ENCODE peak calls at places on chromosomes 12 and 14, in eight cellular contexts. G is left kidney; S is NCI-H2029 treated with DMSO at 0.1 percent for 48 hours; J is NCI-H460; N is occipital lobe; F is thyroid gland; Y is SJCRH30; U is stimulated activated CD4-positive, alpha-beta T cell treated with anti-CD3 and anti-CD28 coated beads, Interleukin-2, amount 100 ng/mL, for 48 hours. E is an unnamed sample.

GRCh38 chr12:116319851-116320621 is 42.5 kb upstream of the MED13L start:
- DNase-seq in G (no peak), S (no peak), J (no peak), N (no peak), F (peak), Y (no peak), U (peak), E (no peak)

GRCh38 chr14:80692903-80693302 is 248.6 kb downstream of the CEP128 start:
- DNase-seq in G (no peak), S (no peak), J (no peak), N (no peak), F (no peak), Y (no peak), U (no peak), E (no peak)

GRCh38 chr12:130552483-130552996 is 163.6 kb downstream of the RIMBP2 start:
- DNase-seq in G (peak), S (no peak), J (peak), N (no peak), F (no peak), Y (peak), U (no peak), E (no peak)

GRCh38 chr14:35401853-35402252 is 2.7 kb downstream of the NFKBIA start:
- DNase-seq in G (no peak), S (no peak), J (no peak), N (no peak), F (no peak), Y (no peak), U (no peak), E (no peak)

GRCh38 chr12:19190292-19191031 is 60.9 kb downstream of the PLEKHA5 start:
- DNase-seq in G (no peak), S (no peak), J (no peak), N (no peak), F (no peak), Y (no peak), U (no peak), E (no peak)

GRCh38 chr12:98808243-98808895 is 163.3 kb downstream of the APAF1 start:
- DNase-seq in G (no peak), S (no peak), J (no peak), N (no peak), F (no peak), Y (no peak), U (no peak), E (no peak)

GRCh38 chr12:103924761-103925641 is 5.2 kb upstream of the HSP90B1 start:
- DNase-seq in G (no peak), S (peak), J (no peak), N (no peak), F (no peak), Y (peak), U (peak), E (peak)

GRCh38 chr12:113910751-113911272 is 55.3 kb downstream of the RBM19 start:
- DNase-seq in G (no peak), S (no peak), J (no peak), N (no peak), F (no peak), Y (no peak), U (no peak), E (no peak)

GRCh38 chr12:122980192-122981035 is at the start of gene ARL6IP4:
- DNase-seq in G (peak), S (no peak), J (peak), N (peak), F (peak), Y (peak), U (peak), E (no peak)

GRCh38 chr12:53856132-53856531 is 82.5 kb upstream of the HOXC13 start:
- DNase-seq in G (no peak), S (no peak), J (no peak), N (no peak), F (no peak), Y (no peak), U (no peak), E (no peak)

GRCh38 chr12:124720687-124721500 is 142.8 kb downstream of the SCARB1 start:
- DNase-seq in G (peak), S (peak), J (no peak), N (peak), F (peak), Y (peak), U (no peak), E (no peak)

GRCh38 chr12:89571481-89572190 is 45.8 kb upstream of the POC1B start:
- DNase-seq in G (no peak), S (no peak), J (no peak), N (no peak), F (no peak), Y (peak), U (no peak), E (no peak)

GRCh38 chr12:54389536-54390175 is 5.1 kb upstream of the ZNF385A start:
- DNase-seq in G (no peak), S (no peak), J (no peak), N (no peak), F (peak), Y (no peak), U (no peak), E (no peak)

GRCh38 chr14:22849212-22849819 is 12.9 kb downstream of the MMP14 start:
- DNase-seq in G (peak), S (no peak), J (no peak), N (no peak), F (no peak), Y (peak), U (no peak), E (no peak)

GRCh38 chr14:100858838-100859220 is 32.9 kb downstream of the MEG3 start:
- DNase-seq in G (no peak), S (no peak), J (no peak), N (no peak), F (no peak), Y (no peak), U (no peak), E (no peak)

GRCh38 chr14:73751157-73751691 is 37.0 kb upstream of the PNMA1 start:
- DNase-seq in G (no peak), S (no peak), J (no peak), N (no peak), F (peak), Y (no peak), U (no peak), E (no peak)

GRCh38 chr14:99271951-99272668 is at the start of gene BCL11B:
- DNase-seq in G (peak), S (peak), J (peak), N (peak), F (peak), Y (peak), U (peak), E (no peak)

GRCh38 chr14:55707365-55707804 is 127.4 kb downstream of the KTN1 start:
- DNase-seq in G (peak), S (peak), J (peak), N (no peak), F (no peak), Y (peak), U (no peak), E (no peak)

GRCh38 chr14:35116242-35116641 is 5.5 kb downstream of the PPP2R3C start:
- DNase-seq in G (no peak), S (no peak), J (no peak), N (no peak), F (no peak), Y (no peak), U (no peak), E (no peak)

GRCh38 chr14:94599656-94600004 is 12.6 kb upstream of the SERPINA3 start:
- DNase-seq in G (peak), S (no peak), J (no peak), N (no peak), F (no peak), Y (no peak), U (no peak), E (no peak)

GRCh38 chr12:110317921-110318320 is 36.9 kb downstream of the ATP2A2 start:
- DNase-seq in G (no peak), S (no peak), J (no peak), N (no peak), F (no peak), Y (no peak), U (no peak), E (no peak)

GRCh38 chr12:122159879-122160278 is 14.1 kb downstream of the IL31 start:
- DNase-seq in G (no peak), S (no peak), J (no peak), N (no peak), F (no peak), Y (no peak), U (no peak), E (no peak)

GRCh38 chr12:21561158-21561557 is 35.1 kb downstream of the SPX start:
- DNase-seq in G (no peak), S (no peak), J (peak), N (no peak), F (no peak), Y (no peak), U (no peak), E (no peak)

GRCh38 chr12:49824886-49825285 is 3.3 kb downstream of the NCKAP5L start:
- DNase-seq in G (no peak), S (no peak), J (no peak), N (no peak), F (no peak), Y (peak), U (no peak), E (no peak)

GRCh38 chr14:101948666-101949205 is 15.6 kb upstream of the DYNC1H1 start:
- DNase-seq in G (peak), S (no peak), J (no peak), N (no peak), F (no peak), Y (no peak), U (no peak), E (no peak)

GRCh38 chr14:100012478-100012925 is 52.7 kb upstream of the EVL start:
- DNase-seq in G (no peak), S (no peak), J (no peak), N (no peak), F (no peak), Y (no peak), U (no peak), E (no peak)

GRCh38 chr14:93857500-93857899 is 69.2 kb upstream of the PRIMA1 start:
- DNase-seq in G (peak), S (no peak), J (no peak), N (no peak), F (peak), Y (peak), U (no peak), E (no peak)

GRCh38 chr12:127810026-127810425 is 456.9 kb upstream of the TMEM132C start:
- DNase-seq in G (peak), S (no peak), J (peak), N (no peak), F (no peak), Y (peak), U (no peak), E (no peak)

GRCh38 chr12:46555379-46555778 is 182.8 kb upstream of the SLC38A2 start:
- DNase-seq in G (peak), S (no peak), J (no peak), N (no peak), F (no peak), Y (peak), U (no peak), E (no peak)

GRCh38 chr14:48704639-48705038 is 881.5 kb downstream of the RPS29 start:
- DNase-seq in G (no peak), S (no peak), J (no peak), N (no peak), F (no peak), Y (no peak), U (no peak), E (no peak)

GRCh38 chr12:49048953-49049352 is 11.6 kb downstream of the KMT2D start:
- DNase-seq in G (no peak), S (no peak), J (no peak), N (no peak), F (no peak), Y (no peak), U (no peak), E (no peak)

GRCh38 chr14:59182641-59183040 is 5.8 kb upstream of the DAAM1 start:
- DNase-seq in G (no peak), S (peak), J (no peak), N (no peak), F (no peak), Y (no peak), U (no peak), E (no peak)

GRCh38 chr12:3000548-3001275 is 41.5 kb downstream of the TEAD4 start:
- DNase-seq in G (no peak), S (no peak), J (no peak), N (no peak), F (no peak), Y (peak), U (no peak), E (no peak)

GRCh38 chr12:14995583-14996425 is 23.0 kb downstream of the PDE6H start:
- DNase-seq in G (peak), S (peak), J (peak), N (no peak), F (no peak), Y (peak), U (no peak), E (peak)

GRCh38 chr14:104694475-104694950 is 5.1 kb downstream of the INF2 start:
- DNase-seq in G (peak), S (no peak), J (no peak), N (peak), F (no peak), Y (no peak), U (no peak), E (no peak)

GRCh38 chr12:132886529-132887477 is 602 bp downstream of the CHFR start:
- DNase-seq in G (peak), S (no peak), J (no peak), N (no peak), F (no peak), Y (no peak), U (no peak), E (no peak)

GRCh38 chr12:98893126-98893525 is 248.0 kb downstream of the APAF1 start:
- DNase-seq in G (peak), S (no peak), J (no peak), N (no peak), F (no peak), Y (no peak), U (no peak), E (no peak)

GRCh38 chr12:34398706-34399630 is 376.7 kb downstream of the ALG10 start:
- DNase-seq in G (no peak), S (no peak), J (no peak), N (no peak), F (peak), Y (no peak), U (no peak), E (no peak)

GRCh38 chr14:95039993-95040348 is 117.4 kb downstream of the DICER1 start:
- DNase-seq in G (no peak), S (no peak), J (no peak), N (no peak), F (no peak), Y (no peak), U (no peak), E (no peak)